ENCODE peak calls at places on chromosomes 4 and X, in seven cellular contexts. One of them, this sample, is unnamed.

GRCh38 chr4:163895369-163896005 is 401.0 kb downstream of the TMA16 start:
- DNase-seq in A549: no peak
- DNase-seq in lower leg skin: no peak
- DNase-seq in M059J: no peak
- DNase-seq in RPMI7951: no peak
- DNase-seq in neural crest cell: no peak
- DNase-seq in AG10803: no peak
- DNase-seq in this sample: no peak

GRCh38 chr4:17646693-17647092 is 32.3 kb downstream of the MED28 start:
- DNase-seq in A549: no peak
- DNase-seq in lower leg skin: no peak
- DNase-seq in M059J: peak
- DNase-seq in RPMI7951: no peak
- DNase-seq in neural crest cell: no peak
- DNase-seq in AG10803: no peak
- DNase-seq in this sample: no peak

GRCh38 chrX:123860983-123861382 is 1.1 kb downstream of the XIAP start:
- DNase-seq in A549: no peak
- DNase-seq in lower leg skin: no peak
- DNase-seq in M059J: peak
- DNase-seq in RPMI7951: peak
- DNase-seq in neural crest cell: no peak
- DNase-seq in AG10803: no peak
- DNase-seq in this sample: no peak

GRCh38 chrX:49041683-49042529 is 1.3 kb downstream of the TFE3 start:
- DNase-seq in A549: peak
- DNase-seq in lower leg skin: no peak
- DNase-seq in M059J: peak
- DNase-seq in RPMI7951: peak
- DNase-seq in neural crest cell: no peak
- DNase-seq in AG10803: peak
- DNase-seq in this sample: peak

GRCh38 chr4:81137894-81138293 is 77.1 kb downstream of the PRKG2 start:
- DNase-seq in A549: no peak
- DNase-seq in lower leg skin: no peak
- DNase-seq in M059J: no peak
- DNase-seq in RPMI7951: no peak
- DNase-seq in neural crest cell: no peak
- DNase-seq in AG10803: no peak
- DNase-seq in this sample: no peak

GRCh38 chr4:53777244-53777984 is 186.1 kb upstream of the LNX1 start:
- DNase-seq in A549: peak
- DNase-seq in lower leg skin: no peak
- DNase-seq in M059J: peak
- DNase-seq in RPMI7951: peak
- DNase-seq in neural crest cell: no peak
- DNase-seq in AG10803: peak
- DNase-seq in this sample: no peak

GRCh38 chr4:87555751-87556619 is 26.8 kb upstream of the SPARCL1 start:
- DNase-seq in A549: peak
- DNase-seq in lower leg skin: no peak
- DNase-seq in M059J: peak
- DNase-seq in RPMI7951: peak
- DNase-seq in neural crest cell: no peak
- DNase-seq in AG10803: peak
- DNase-seq in this sample: peak

GRCh38 chrX:63739885-63740284 is 45.1 kb downstream of the ARHGEF9 start:
- DNase-seq in A549: no peak
- DNase-seq in lower leg skin: no peak
- DNase-seq in M059J: no peak
- DNase-seq in RPMI7951: no peak
- DNase-seq in neural crest cell: no peak
- DNase-seq in AG10803: no peak
- DNase-seq in this sample: no peak

GRCh38 chrX:96445531-96446065 is 239.0 kb upstream of the DIAPH2 start:
- DNase-seq in A549: no peak
- DNase-seq in lower leg skin: no peak
- DNase-seq in M059J: no peak
- DNase-seq in RPMI7951: no peak
- DNase-seq in neural crest cell: no peak
- DNase-seq in AG10803: no peak
- DNase-seq in this sample: no peak

GRCh38 chr4:40923326-40924095 is 173.8 kb downstream of the NSUN7 start:
- DNase-seq in A549: no peak
- DNase-seq in lower leg skin: no peak
- DNase-seq in M059J: no peak
- DNase-seq in RPMI7951: no peak
- DNase-seq in neural crest cell: no peak
- DNase-seq in AG10803: no peak
- DNase-seq in this sample: no peak

GRCh38 chr4:8682296-8682695 is 89.7 kb downstream of the CPZ start:
- DNase-seq in A549: no peak
- DNase-seq in lower leg skin: no peak
- DNase-seq in M059J: no peak
- DNase-seq in RPMI7951: no peak
- DNase-seq in neural crest cell: no peak
- DNase-seq in AG10803: no peak
- DNase-seq in this sample: no peak

GRCh38 chr4:74654230-74654681 is 140.1 kb downstream of the BTC start:
- DNase-seq in A549: peak
- DNase-seq in lower leg skin: no peak
- DNase-seq in M059J: peak
- DNase-seq in RPMI7951: peak
- DNase-seq in neural crest cell: no peak
- DNase-seq in AG10803: no peak
- DNase-seq in this sample: peak

This sample was measured in RCC 7860.